ENCODE peak calls at places on chromosomes 2 and 18, in six cellular contexts. T, U, A, V, W and P are unnamed samples.

GRCh38 chr2:205929445-205930027 is 156.4 kb downstream of the INO80D start:
- DNase-seq in A (no peak), V (no peak), T (peak), U (no peak), W (no peak), P (no peak)

GRCh38 chr2:108982259-108982679 is 6.8 kb downstream of the EDAR start:
- DNase-seq in A (no peak), W (no peak), U (peak), V (no peak), T (peak), P (no peak)

GRCh38 chr2:107402330-107402729 is 424.4 kb upstream of the RGPD4 start:
- DNase-seq in A (no peak), U (no peak), T (no peak), W (no peak), V (peak), P (no peak)

GRCh38 chr2:67346718-67347407 is 50.3 kb upstream of the ETAA1 start:
- DNase-seq in U (no peak), V (no peak), T (no peak), A (no peak), W (no peak), P (no peak)

GRCh38 chr18:45330170-45330594 is 285.1 kb upstream of the SLC14A2 start:
- DNase-seq in U (no peak), A (no peak), T (no peak), V (no peak), W (no peak), P (no peak)

GRCh38 chr2:232655392-232655791 is 22.0 kb downstream of the EFHD1 start:
- DNase-seq in W (no peak), V (no peak), T (peak), U (no peak), A (no peak), P (no peak)

GRCh38 chr2:119591523-119591922 is 47.3 kb downstream of the CFAP221 start:
- DNase-seq in A (no peak), U (no peak), W (no peak), T (no peak), V (no peak), P (no peak)

GRCh38 chr2:84796798-84797197 is 84.1 kb downstream of the TRABD2A start:
- DNase-seq in U (no peak), A (no peak), V (no peak), T (no peak), W (no peak), P (no peak)

GRCh38 chr2:48415765-48416515 is 114.0 kb upstream of the STON1 start:
- DNase-seq in W (no peak), T (no peak), V (peak), A (no peak), U (no peak), P (no peak)

GRCh38 chr2:127516031-127516430 is 10.3 kb downstream of the IWS1 start:
- DNase-seq in U (peak), V (no peak), A (no peak), T (no peak), W (no peak), P (no peak)

GRCh38 chr2:142954488-142954887 is 77.0 kb downstream of the KYNU start:
- DNase-seq in U (no peak), V (no peak), T (no peak), A (no peak), W (no peak), P (no peak)

GRCh38 chr2:65869286-65869685 is 436.9 kb upstream of the SPRED2 start:
- DNase-seq in V (no peak), U (no peak), A (no peak), T (no peak), W (no peak), P (no peak)

GRCh38 chr18:36329684-36330434 is 32.3 kb downstream of the FHOD3 start:
- DNase-seq in A (no peak), U (no peak), W (no peak), V (no peak), T (no peak), P (no peak)

GRCh38 chr2:216637472-216637871 is 4.3 kb downstream of the IGFBP2 start:
- DNase-seq in T (no peak), V (no peak), W (no peak), U (no peak), A (no peak), P (no peak)

GRCh38 chr2:105438104-105438929 is 39.5 kb upstream of the FHL2 start:
- DNase-seq in U (no peak), T (no peak), V (no peak), A (peak), W (no peak), P (no peak)

GRCh38 chr2:148533004-148533403 is 111.5 kb upstream of the EPC2 start:
- DNase-seq in U (no peak), A (no peak), W (no peak), T (no peak), V (no peak), P (no peak)

GRCh38 chr2:174787485-174788205 is 23.4 kb upstream of the CHRNA1 start:
- DNase-seq in T (no peak), U (peak), A (no peak), W (no peak), V (no peak), P (peak)

GRCh38 chr18:45266023-45266422 is 349.3 kb upstream of the SLC14A2 start:
- DNase-seq in V (no peak), T (no peak), U (no peak), A (no peak), W (no peak), P (no peak)

GRCh38 chr2:201413143-201413542 is 38.1 kb downstream of the TRAK2 start:
- DNase-seq in A (no peak), W (no peak), U (no peak), T (no peak), V (no peak), P (no peak)

GRCh38 chr18:51168031-51168742 is 29.3 kb downstream of the MEX3C start:
- DNase-seq in U (no peak), V (no peak), W (no peak), A (no peak), T (no peak), P (no peak)

GRCh38 chr2:157508676-157509075 is 64.8 kb upstream of the CYTIP start:
- DNase-seq in A (no peak), T (no peak), V (peak), U (no peak), W (no peak), P (no peak)

GRCh38 chr2:16194931-16195680 is 254.8 kb downstream of the MYCN start:
- DNase-seq in W (no peak), A (no peak), T (no peak), V (no peak), U (no peak), P (no peak)

GRCh38 chr2:224930990-224931389 is 111.3 kb downstream of the DOCK10 start:
- DNase-seq in V (no peak), U (no peak), T (no peak), A (no peak), W (peak), P (no peak)

GRCh38 chr2:149221898-149222297 is 108.5 kb upstream of the LYPD6 start:
- DNase-seq in T (no peak), V (no peak), W (no peak), A (no peak), U (no peak), P (no peak)

GRCh38 chr2:200449149-200449548 is 60.7 kb downstream of the KCTD18 start:
- DNase-seq in U (no peak), A (no peak), V (no peak), W (no peak), T (no peak), P (no peak)

GRCh38 chr2:138432971-138433370 is 68.6 kb upstream of the SPOPL start:
- DNase-seq in U (no peak), V (no peak), W (no peak), A (no peak), T (no peak), P (no peak)

GRCh38 chr2:149650006-149650405 is 62.4 kb upstream of the MMADHC start:
- DNase-seq in W (no peak), A (no peak), V (no peak), T (no peak), U (no peak), P (peak)